ENCODE peak calls at places on chromosomes 12 and 14, in eight cellular contexts. D is lower lobe of right lung, T is breast epithelium, F is GM13977, Z is activated B cell treated with CpG ODN at 0.5 μM for 24 hours, U is AG04450, C is epithelial cell of esophagus, W is heart right ventricle. P is an unnamed sample.

GRCh38 chr14:101058571-101058970 is 155.0 kb upstream of the RTL1 start:
- DNase-seq in D (no peak), C (peak; percentile 34), U (no peak), Z (no peak), T (no peak), F (no peak), W (no peak), P (no peak)

GRCh38 chr12:131927110-131928079 is 1.7 kb upstream of the PUS1 start:
- DNase-seq in W (no peak), F (peak; percentile 10), D (peak; percentile 44), Z (no peak), U (no peak), T (no peak), C (no peak), P (no peak)

GRCh38 chr12:44589697-44590096 is 286.4 kb downstream of the NELL2 start:
- DNase-seq in T (no peak), Z (no peak), F (no peak), D (no peak), W (no peak), U (no peak), C (peak; percentile 42), P (no peak)

GRCh38 chr14:67815573-67816235 is 686 bp downstream of the ZFYVE26 start:
- DNase-seq in Z (no peak), T (no peak), D (no peak), W (no peak), C (peak; percentile 53), U (no peak), F (no peak), P (no peak)

GRCh38 chr14:55097894-55098560 is 31.0 kb upstream of the LGALS3 start:
- DNase-seq in T (no peak), C (peak; percentile 75), U (no peak), Z (no peak), W (no peak), F (peak; percentile 76), D (peak; percentile 64), P (peak; percentile 76)

GRCh38 chr12:54680374-54680773 is 32.2 kb upstream of the DCD start:
- DNase-seq in W (no peak), Z (no peak), U (no peak), D (no peak), F (peak; percentile 26), C (peak; percentile 49), T (no peak), P (no peak)

GRCh38 chr12:55932546-55932919 is 1.6 kb downstream of the DGKA start:
- DNase-seq in U (no peak), T (no peak), D (no peak), C (peak; percentile 58), F (peak; percentile 65), Z (peak; percentile 27), W (no peak), P (peak; percentile 56)

GRCh38 chr12:39103552-39104165 is 198.3 kb upstream of the CPNE8 start:
- DNase-seq in D (no peak), W (no peak), T (no peak), U (no peak), Z (no peak), F (peak; percentile 62), C (peak; percentile 87), P (peak; percentile 70)

GRCh38 chr12:58412466-58412865 is 471.1 kb downstream of the ATP23 start:
- DNase-seq in T (no peak), W (no peak), C (no peak), F (no peak), Z (no peak), U (no peak), D (no peak), P (no peak)

GRCh38 chr12:124762791-124763593 is 100.7 kb downstream of the SCARB1 start:
- DNase-seq in U (no peak), W (no peak), Z (no peak), T (no peak), F (no peak), D (no peak), C (peak; percentile 82), P (no peak)

GRCh38 chr12:4766445-4766844 is 46.2 kb downstream of the GALNT8 start:
- DNase-seq in U (no peak), F (no peak), T (no peak), C (no peak), Z (no peak), W (no peak), D (no peak), P (no peak)

GRCh38 chr12:81284137-81284536 is 206.3 kb downstream of the ACSS3 start:
- DNase-seq in U (no peak), D (no peak), W (no peak), F (no peak), Z (no peak), C (peak; percentile 35), T (no peak), P (no peak)

GRCh38 chr14:77206877-77207389 is 25.3 kb downstream of the TMEM63C start:
- DNase-seq in W (no peak), C (no peak), F (no peak), U (no peak), T (no peak), Z (no peak), D (no peak), P (no peak)

GRCh38 chr12:110199360-110200123 is 75.4 kb downstream of the IFT81 start:
- DNase-seq in W (no peak), D (no peak), T (no peak), U (no peak), C (peak; percentile 13), Z (no peak), F (no peak), P (peak; percentile 26)

GRCh38 chr12:6606331-6607131 is 648 bp downstream of the CHD4 start:
- DNase-seq in W (peak; percentile 78), C (peak; percentile 24), F (peak; percentile 59), T (peak; percentile 48), D (peak; percentile 82), U (no peak), Z (peak; percentile 56), P (peak; percentile 73)

GRCh38 chr14:54475187-54475881 is 13.4 kb downstream of the GMFB start:
- DNase-seq in T (no peak), F (no peak), U (no peak), W (no peak), C (no peak), Z (no peak), D (no peak), P (no peak)

GRCh38 chr14:30196861-30197260 is 269.2 kb upstream of the PRKD1 start:
- DNase-seq in U (no peak), W (no peak), Z (no peak), F (no peak), T (no peak), C (no peak), D (no peak), P (no peak)

GRCh38 chr12:24728366-24728765 is 220.5 kb downstream of the BCAT1 start:
- DNase-seq in F (peak; percentile 15), Z (no peak), C (peak; percentile 38), T (no peak), U (no peak), D (no peak), W (no peak), P (no peak)

DNA sequence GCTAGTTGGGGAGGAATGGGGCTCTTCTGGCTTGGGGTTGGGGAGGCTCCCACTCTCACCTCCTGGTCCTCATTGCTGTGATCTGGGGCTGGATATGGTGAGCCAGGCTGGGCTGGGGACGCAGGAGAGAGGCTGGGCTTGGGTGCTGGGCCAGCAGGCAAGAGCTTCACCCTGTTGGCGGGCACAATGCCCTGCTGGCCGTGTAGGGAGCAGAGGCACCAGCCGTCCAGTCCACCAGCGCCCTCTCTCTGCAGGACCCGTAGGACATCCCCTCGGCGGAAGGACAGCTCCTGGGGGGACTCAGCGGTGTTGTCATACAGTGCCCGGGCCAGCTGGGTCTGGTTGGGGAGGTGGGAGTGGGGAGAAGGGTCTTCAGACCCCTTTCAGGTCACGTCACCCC is 4.5 kb downstream of the EFS start:
- DNase-seq in F (no peak), U (no peak), D (no peak), C (no peak), Z (no peak), T (no peak), W (no peak), P (no peak)
- TF ChIP-seq CTCF in F (no peak), U (no peak), D (no peak), C (no peak), Z (no peak), T (no peak), W (peak; percentile 17), P (no peak)

GRCh38 chr12:93571360-93571853 is 1.1 kb upstream of the SOCS2 start:
- DNase-seq in F (peak; percentile 73), T (no peak), C (peak; percentile 64), W (peak; percentile 78), U (no peak), Z (peak; percentile 49), D (peak; percentile 77), P (peak; percentile 73)
- TF ChIP-seq CTCF in F (peak; percentile 57), T (no peak), C (no peak), W (peak; percentile 56), U (peak; percentile 39), Z (no peak), D (no peak), P (peak; percentile 38)

GRCh38 chr12:101165319-101165718 is 44.7 kb downstream of the SLC5A8 start:
- DNase-seq in Z (no peak), C (peak; percentile 64), F (no peak), D (no peak), W (no peak), T (no peak), U (no peak), P (no peak)
- TF ChIP-seq CTCF in Z (no peak), C (no peak), F (no peak), D (no peak), W (no peak), T (no peak), U (no peak), P (no peak)

GRCh38 chr14:70871863-70872677 is 35.2 kb upstream of the PCNX1 start:
- DNase-seq in C (no peak), D (no peak), F (peak; percentile 60), Z (no peak), T (no peak), U (no peak), W (no peak), P (peak; percentile 68)

GRCh38 chr14:70872678-70873020 is 34.6 kb upstream of the PCNX1 start:
- DNase-seq in T (no peak), F (no peak), U (no peak), Z (no peak), W (no peak), D (no peak), C (no peak), P (no peak)

GRCh38 chr14:70871001-70871400 is 36.3 kb upstream of the PCNX1 start:
- DNase-seq in Z (no peak), F (no peak), U (no peak), D (no peak), W (no peak), C (no peak), T (no peak), P (no peak)

GRCh38 chr14:70879448-70879847 is 27.8 kb upstream of the PCNX1 start:
- DNase-seq in D (no peak), C (no peak), W (no peak), U (no peak), T (no peak), F (no peak), Z (no peak), P (no peak)

DNA sequence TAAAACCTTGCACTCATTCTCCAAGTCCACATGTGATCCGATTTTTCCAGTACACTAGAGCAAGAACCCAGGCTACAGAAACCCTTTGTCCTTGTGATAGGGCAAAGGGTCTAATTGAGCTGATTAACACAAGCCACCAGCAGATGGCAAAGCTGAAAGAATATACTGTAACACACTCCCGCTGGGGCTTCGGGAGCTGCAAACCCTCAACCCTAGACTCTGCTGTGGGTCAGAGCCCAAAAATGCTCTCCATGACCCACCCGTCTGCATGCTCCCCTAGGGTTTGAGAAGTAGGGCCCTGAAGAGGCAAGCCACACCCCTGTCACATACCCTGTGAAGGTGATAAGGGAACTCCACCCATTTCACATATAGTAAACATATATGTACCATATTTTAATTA is 33.6 kb upstream of the PCNX1 start:
- DNase-seq in U (no peak), Z (no peak), D (no peak), W (no peak), T (no peak), F (no peak), C (no peak), P (no peak)
- TF ChIP-seq CTCF in U (no peak), Z (no peak), D (no peak), W (peak; percentile 18), T (no peak), F (no peak), C (no peak), P (no peak)

P was measured in GM13976.